ENCODE peak calls at places on chromosomes 2 and 18, in eight cellular contexts. J is heart right ventricle, D is fibroblast of the aortic adventitia, Y is ovary, U is tibial artery, B is colonic mucosa, E is IMR-90, S is astrocyte. K is an unnamed sample.

GRCh38 chr2:65655000-65655399 is 222.6 kb upstream of the SPRED2 start:
- DNase-seq in J (no peak), S (no peak), Y (no peak), E (no peak), B (no peak), D (no peak), U (no peak), K (no peak)

GRCh38 chr2:39547811-39548719 is 111.0 kb upstream of the MAP4K3 start:
- DNase-seq in U (no peak), B (no peak), Y (no peak), S (peak; percentile 75), D (no peak), J (no peak), E (peak; percentile 77), K (peak; percentile 41)

GRCh38 chr2:39743170-39743851 is 35.7 kb downstream of the THUMPD2 start:
- DNase-seq in J (no peak), D (peak; percentile 36), E (peak; percentile 70), B (no peak), Y (no peak), U (no peak), S (peak; percentile 70), K (peak; percentile 26)

GRCh38 chr2:8684421-8684884 is 2.6 kb downstream of the ID2 start:
- DNase-seq in Y (no peak), E (peak; percentile 47), S (peak; percentile 37), B (peak; percentile 58), U (no peak), D (peak; percentile 67), J (no peak), K (peak; percentile 60)

GRCh38 chr2:171810409-171810993 is 83.5 kb downstream of the SLC25A12 start:
- DNase-seq in J (no peak), Y (no peak), S (no peak), B (no peak), D (peak; percentile 12), U (no peak), E (peak; percentile 79), K (peak; percentile 53)

GRCh38 chr2:70399046-70399445 is 97.2 kb upstream of the FAM136A start:
- DNase-seq in D (no peak), J (no peak), E (no peak), B (no peak), Y (no peak), U (no peak), S (no peak), K (no peak)

GRCh38 chr2:109352066-109352897 is 223.3 kb downstream of the SH3RF3 start:
- DNase-seq in Y (no peak), U (no peak), B (peak; percentile 12), D (no peak), E (no peak), J (no peak), S (no peak), K (no peak)

GRCh38 chr2:217835931-217836881 is 166.6 kb downstream of the TNS1 start:
- DNase-seq in E (peak; percentile 91), J (peak; percentile 70), B (peak; percentile 38), S (peak; percentile 86), Y (no peak), D (peak; percentile 99), U (peak; percentile 84), K (peak; percentile 99)

GRCh38 chr2:159030674-159031380 is 62.4 kb downstream of the TANC1 start:
- DNase-seq in S (peak; percentile 88), B (peak; percentile 41), E (peak; percentile 83), U (peak; percentile 75), Y (peak; percentile 81), D (peak; percentile 93), J (peak; percentile 43), K (peak; percentile 84)

GRCh38 chr2:226169751-226170581 is 629.7 kb downstream of the IRS1 start:
- DNase-seq in D (no peak), Y (no peak), J (no peak), U (no peak), S (no peak), E (no peak), B (no peak), K (no peak)

GRCh38 chr2:10392951-10393647 is 55.0 kb downstream of the ODC1 start:
- DNase-seq in Y (no peak), J (no peak), D (no peak), U (no peak), B (no peak), S (no peak), E (no peak), K (no peak)

GRCh38 chr2:108355907-108356734 is 21.6 kb upstream of the SULT1C4 start:
- DNase-seq in D (no peak), E (no peak), S (no peak), U (no peak), Y (no peak), B (no peak), J (no peak), K (no peak)

GRCh38 chr18:46379323-46379950 is 275.3 kb downstream of the HAUS1 start:
- DNase-seq in B (no peak), D (no peak), Y (no peak), J (no peak), U (no peak), E (no peak), S (no peak), K (no peak)

GRCh38 chr2:29806461-29806860 is 114.9 kb downstream of the ALK start:
- DNase-seq in U (no peak), Y (no peak), E (no peak), J (no peak), S (no peak), D (no peak), B (no peak), K (no peak)

DNA sequence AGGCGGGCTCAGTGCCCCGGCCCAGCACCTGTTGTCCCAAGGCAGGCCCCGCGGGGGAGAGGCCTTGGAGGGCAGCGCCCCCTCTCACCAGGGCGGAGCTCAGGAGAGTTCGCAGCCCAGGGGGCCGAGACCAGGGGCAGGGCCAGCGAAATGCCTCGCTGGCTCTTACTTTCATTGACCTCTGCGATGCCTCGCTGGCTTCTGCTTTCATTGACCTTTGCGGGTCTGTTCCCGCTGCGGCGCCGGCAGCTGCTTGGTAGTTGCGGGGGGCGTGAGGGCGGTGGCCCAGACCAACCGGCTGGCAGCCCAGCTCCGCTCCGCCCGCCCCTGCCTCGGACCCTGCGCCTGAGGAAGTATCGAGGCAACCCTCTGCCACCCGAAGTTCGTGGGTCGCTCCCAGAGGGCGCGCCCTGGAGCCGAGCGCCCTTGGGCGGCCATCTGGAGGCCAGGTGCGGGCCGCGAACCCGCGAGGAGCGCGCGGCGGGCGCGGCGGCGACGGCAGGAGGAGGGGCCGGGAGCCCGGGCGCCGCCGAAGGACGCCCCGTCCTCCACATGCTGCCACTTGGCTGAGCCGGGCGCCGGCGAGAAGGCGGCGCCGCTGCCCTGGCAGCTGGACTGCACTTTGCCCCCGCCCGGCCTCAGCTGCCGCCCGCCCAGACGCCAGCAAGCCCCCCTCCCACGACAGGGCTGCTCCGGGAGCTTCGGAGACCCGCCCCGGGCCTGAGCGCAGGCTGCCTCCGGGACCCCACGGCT is 118.0 kb upstream of the MSTN start:
- DNase-seq in Y (peak; percentile 59), E (no peak), U (peak; percentile 66), B (peak; percentile 76), D (no peak), J (peak; percentile 71), S (no peak), K (no peak)
- TF ChIP-seq CTCF in Y (no peak), E (peak; percentile 9), U (peak; percentile 22), B (peak; percentile 53), D (peak; percentile 41), J (peak; percentile 53), S (no peak), K (peak; percentile 16)

DNA sequence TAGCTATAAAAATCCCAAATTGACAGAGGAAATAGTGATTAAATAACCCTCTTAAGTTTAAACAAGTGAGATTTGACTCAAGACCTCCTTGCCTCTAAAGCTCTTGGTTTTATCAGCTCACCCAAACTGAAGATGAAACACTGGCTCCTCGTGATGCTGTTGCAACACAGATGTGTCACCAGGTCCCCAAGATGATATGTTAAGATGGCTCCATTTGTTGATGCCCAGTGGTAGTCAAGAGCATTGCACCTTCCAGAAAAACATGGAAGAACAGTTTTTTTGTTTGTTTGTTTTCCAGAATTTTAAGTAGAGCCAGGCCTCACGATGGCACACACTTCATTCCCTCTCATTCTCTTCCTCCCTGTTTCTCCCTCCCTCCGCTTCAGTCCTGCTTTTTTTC is 399.8 kb downstream of the TXNL1 start:
- DNase-seq in J (no peak), Y (no peak), U (no peak), S (no peak), E (no peak), D (no peak), B (no peak), K (no peak)
- H3K4me3 ChIP-seq in J (no peak overlapping the region), Y (no peak overlapping the region), U (no peak overlapping the region), S (no peak overlapping the region), E (no peak overlapping the region), D (no peak overlapping the region), B (no peak overlapping the region), K (no peak overlapping the region)

GRCh38 chr2:120454993-120455789 is 109.3 kb downstream of the INHBB start:
- DNase-seq in U (no peak), Y (no peak), B (no peak), S (peak; percentile 73), D (peak; percentile 48), E (peak; percentile 71), J (no peak), K (peak; percentile 79)

GRCh38 chr2:120453635-120453998 is 107.7 kb downstream of the INHBB start:
- DNase-seq in D (peak; percentile 34), S (peak; percentile 70), Y (peak; percentile 3), B (no peak), J (no peak), U (no peak), E (peak; percentile 71), K (peak; percentile 23)

GRCh38 chr2:120460511-120460910 is 114.6 kb downstream of the INHBB start:
- DNase-seq in B (no peak), U (no peak), D (no peak), E (no peak), J (no peak), Y (no peak), S (no peak), K (no peak)

GRCh38 chr2:120452945-120453634 is 107.2 kb downstream of the INHBB start:
- DNase-seq in D (no peak), Y (peak; percentile 6), S (no peak), E (no peak), J (no peak), B (no peak), U (no peak), K (no peak)

GRCh38 chr2:120456867-120457266 is 110.9 kb downstream of the INHBB start:
- DNase-seq in S (no peak), J (no peak), D (no peak), B (no peak), Y (no peak), E (no peak), U (no peak), K (no peak)
- TF ChIP-seq CTCF in S (no peak), J (no peak), D (no peak), B (no peak), Y (no peak), E (no peak), U (no peak), K (no peak)

DNA sequence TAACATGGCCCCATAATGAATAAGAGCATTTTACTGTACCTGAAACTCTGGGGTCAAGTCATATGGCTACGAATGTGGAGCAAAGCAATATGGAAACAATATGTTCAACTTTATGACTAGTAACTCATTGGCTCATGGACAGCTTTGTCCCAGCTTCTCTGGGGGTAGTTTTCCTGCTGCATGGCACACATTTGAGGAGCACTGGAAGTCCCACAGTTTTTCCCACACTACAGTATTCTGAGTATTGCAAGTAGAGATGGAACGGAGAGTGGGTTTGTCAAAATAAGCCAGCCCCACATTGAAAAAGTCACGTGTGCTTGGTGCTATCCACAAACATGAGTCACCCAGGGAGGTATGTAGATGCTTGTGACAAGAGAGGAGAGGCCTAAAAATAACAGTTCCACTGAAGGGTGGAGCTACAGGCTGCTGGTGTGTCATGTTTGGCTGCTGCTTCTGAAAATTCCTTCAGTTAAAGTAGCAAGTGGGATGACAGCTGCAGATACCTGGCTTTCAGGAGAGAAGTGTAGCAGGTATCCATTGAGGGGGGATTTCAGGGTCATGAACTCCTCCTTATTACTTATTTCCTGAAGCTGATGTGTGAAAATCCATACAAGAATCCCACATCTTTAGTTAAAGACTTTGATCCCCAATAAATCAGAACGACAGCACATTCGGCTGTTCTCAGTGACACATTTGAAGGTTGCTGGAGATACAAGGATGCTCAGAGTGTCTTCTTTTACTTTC is 48.3 kb upstream of the CTAGE1 start:
- DNase-seq in J (no peak), D (peak; percentile 98), E (peak; percentile 98), B (no peak), S (peak; percentile 98), Y (no peak), U (peak; percentile 85), K (peak; percentile 96)
- H3K4me3 ChIP-seq in J (no peak overlapping the region), D (no peak overlapping the region), E (no peak overlapping the region), B (no peak overlapping the region), S (peak overlapping the region; percentile 3), Y (no peak overlapping the region), U (peak overlapping the region; percentile 3), K (no peak overlapping the region)